ENCODE peak calls at places on chromosomes 3 and 15, in nine cellular contexts. G is stomach, J is transverse colon, Z is A549, S is ovary, O is HepG2, Q is right lobe of liver, L is heart left ventricle, X is Peyer's patch. B is an unnamed sample.

GRCh38 chr3:12299026-12299425 is 10.2 kb downstream of the PPARG start:
- DNase-seq in G (no peak), J (no peak), Z (no peak), S (no peak), O (no peak), Q (no peak), L (no peak), X (no peak), B (no peak)

GRCh38 chr15:31268911-31269784 is 57.5 kb upstream of the KLF13 start:
- DNase-seq in G (peak), J (peak), Z (no peak), S (peak), O (no peak), Q (no peak), L (no peak), X (no peak), B (peak)

GRCh38 chr3:112425858-112426750 is 73.2 kb downstream of the BTLA start:
- DNase-seq in G (no peak), J (no peak), Z (no peak), S (no peak), O (no peak), Q (no peak), L (no peak), X (no peak), B (no peak)

GRCh38 chr15:74302821-74303359 is 64.6 kb downstream of the CYP11A1 start:
- DNase-seq in G (peak), J (peak), Z (peak), S (peak), O (peak), Q (peak), L (no peak), X (no peak), B (no peak)

GRCh38 chr3:117547956-117548550 is 838.5 kb downstream of the TUSC7 start:
- DNase-seq in G (no peak), J (no peak), Z (peak), S (no peak), O (no peak), Q (no peak), L (no peak), X (no peak), B (no peak)

GRCh38 chr3:101852983-101853382 is 3.7 kb downstream of the NFKBIZ start:
- DNase-seq in G (no peak), J (no peak), Z (no peak), S (no peak), O (no peak), Q (no peak), L (no peak), X (no peak), B (no peak)

GRCh38 chr3:25090869-25091453 is 337.1 kb upstream of the RARB start:
- DNase-seq in G (no peak), J (no peak), Z (no peak), S (no peak), O (no peak), Q (no peak), L (no peak), X (no peak), B (no peak)

GRCh38 chr3:44984335-44984734 is 8.3 kb downstream of the EXOSC7 start:
- DNase-seq in G (no peak), J (no peak), Z (no peak), S (no peak), O (no peak), Q (no peak), L (no peak), X (no peak), B (no peak)

GRCh38 chr3:58299839-58300516 is 6.1 kb upstream of the RPP14 start:
- DNase-seq in G (no peak), J (no peak), Z (peak), S (no peak), O (peak), Q (no peak), L (no peak), X (no peak), B (no peak)

GRCh38 chr3:10550705-10551104 is 45.3 kb upstream of the ATP2B2 start:
- DNase-seq in G (no peak), J (no peak), Z (no peak), S (no peak), O (no peak), Q (no peak), L (peak), X (no peak), B (no peak)

GRCh38 chr15:89409184-89409992 is 74.8 kb upstream of the POLG start:
- DNase-seq in G (no peak), J (no peak), Z (no peak), S (no peak), O (no peak), Q (no peak), L (no peak), X (no peak), B (no peak)

GRCh38 chr15:23897091-23897490 is 210.0 kb upstream of the NDN start:
- DNase-seq in G (no peak), J (no peak), Z (no peak), S (no peak), O (no peak), Q (no peak), L (no peak), X (no peak), B (no peak)

GRCh38 chr3:28286595-28286994 is 45.2 kb downstream of the CMC1 start:
- DNase-seq in G (no peak), J (no peak), Z (peak), S (no peak), O (peak), Q (no peak), L (no peak), X (no peak), B (no peak)

GRCh38 chr15:68412218-68412617 is 19.7 kb downstream of the ITGA11 start:
- DNase-seq in G (no peak), J (no peak), Z (no peak), S (no peak), O (no peak), Q (no peak), L (no peak), X (no peak), B (peak)

GRCh38 chr3:193960485-193961172 is 175.3 kb upstream of the HES1 start:
- DNase-seq in G (no peak), J (peak), Z (no peak), S (no peak), O (no peak), Q (no peak), L (peak), X (no peak), B (no peak)

GRCh38 chr3:77059354-77059753 is 19.5 kb downstream of the ROBO2 start:
- DNase-seq in G (no peak), J (no peak), Z (no peak), S (no peak), O (no peak), Q (no peak), L (no peak), X (no peak), B (no peak)

GRCh38 chr15:63971427-63971805 is 74.9 kb downstream of the DAPK2 start:
- DNase-seq in G (no peak), J (peak), Z (no peak), S (no peak), O (no peak), Q (no peak), L (no peak), X (peak), B (no peak)

GRCh38 chr3:177330771-177331170 is 133.5 kb upstream of the TBL1XR1 start:
- DNase-seq in G (no peak), J (no peak), Z (no peak), S (no peak), O (no peak), Q (no peak), L (no peak), X (no peak), B (no peak)

GRCh38 chr3:174667386-174667785 is 191.7 kb upstream of the NAALADL2 start:
- DNase-seq in G (no peak), J (no peak), Z (no peak), S (no peak), O (no peak), Q (no peak), L (no peak), X (no peak), B (no peak)

GRCh38 chr3:76097588-76097975 is 312.2 kb upstream of the ZNF717 start:
- DNase-seq in G (no peak), J (no peak), Z (no peak), S (no peak), O (no peak), Q (no peak), L (no peak), X (no peak), B (no peak)

GRCh38 chr3:139764936-139765335 is 87.2 kb upstream of the NMNAT3 start:
- DNase-seq in G (no peak), J (no peak), Z (no peak), S (no peak), O (no peak), Q (no peak), L (no peak), X (no peak), B (no peak)

GRCh38 chr3:106829206-106829605 is 548.0 kb upstream of the CCDC54 start:
- DNase-seq in G (no peak), J (no peak), Z (no peak), S (no peak), O (no peak), Q (no peak), L (no peak), X (no peak), B (no peak)

GRCh38 chr15:52071570-52071969 is 41.0 kb downstream of the BCL2L10 start:
- DNase-seq in G (peak), J (peak), Z (no peak), S (no peak), O (peak), Q (peak), L (no peak), X (no peak), B (no peak)

GRCh38 chr3:102979682-102980378 is 545.0 kb downstream of the ZPLD1 start:
- DNase-seq in G (peak), J (peak), Z (peak), S (peak), O (no peak), Q (peak), L (peak), X (peak), B (no peak)

GRCh38 chr3:127951276-127951675 is 36.2 kb downstream of the KBTBD12 start:
- DNase-seq in G (no peak), J (no peak), Z (no peak), S (no peak), O (no peak), Q (no peak), L (peak), X (no peak), B (no peak)

GRCh38 chr3:44981220-44981619 is 5.2 kb downstream of the EXOSC7 start:
- DNase-seq in G (no peak), J (no peak), Z (no peak), S (no peak), O (no peak), Q (no peak), L (no peak), X (no peak), B (no peak)

GRCh38 chr3:42830437-42831320 is 21.4 kb downstream of the ACKR2 start:
- DNase-seq in G (no peak), J (no peak), Z (peak), S (no peak), O (peak), Q (no peak), L (no peak), X (no peak), B (no peak)

GRCh38 chr15:85589873-85590272 is 204.9 kb downstream of the KLHL25 start:
- DNase-seq in G (no peak), J (no peak), Z (peak), S (no peak), O (peak), Q (no peak), L (no peak), X (no peak), B (no peak)

GRCh38 chr3:66037330-66037985 is 1.3 kb downstream of the MAGI1 start:
- DNase-seq in G (peak), J (peak), Z (peak), S (peak), O (peak), Q (peak), L (peak), X (no peak), B (no peak)

GRCh38 chr3:140898340-140899180 is 43.1 kb upstream of the SLC25A36 start:
- DNase-seq in G (no peak), J (no peak), Z (peak), S (no peak), O (peak), Q (no peak), L (no peak), X (no peak), B (no peak)

GRCh38 chr3:124879395-124879723 is 7.8 kb downstream of the ITGB5 start:
- DNase-seq in G (no peak), J (no peak), Z (no peak), S (no peak), O (no peak), Q (no peak), L (no peak), X (no peak), B (no peak)

GRCh38 chr3:23650371-23651140 is 155.2 kb upstream of the UBE2E1 start:
- DNase-seq in G (no peak), J (no peak), Z (peak), S (no peak), O (no peak), Q (no peak), L (no peak), X (no peak), B (no peak)

GRCh38 chr3:124504332-124505059 is 225.8 kb upstream of the UMPS start:
- DNase-seq in G (no peak), J (no peak), Z (no peak), S (no peak), O (no peak), Q (no peak), L (peak), X (no peak), B (no peak)

GRCh38 chr3:183539821-183540220 is 15.7 kb downstream of the KLHL6 start:
- DNase-seq in G (no peak), J (no peak), Z (no peak), S (no peak), O (no peak), Q (no peak), L (no peak), X (no peak), B (no peak)

GRCh38 chr3:11603628-11604027 is 40.1 kb downstream of the VGLL4 start:
- DNase-seq in G (no peak), J (no peak), Z (peak), S (peak), O (no peak), Q (no peak), L (peak), X (no peak), B (no peak)

GRCh38 chr3:160163259-160163878 is 61.9 kb upstream of the C3orf80 start:
- DNase-seq in G (no peak), J (no peak), Z (peak), S (no peak), O (peak), Q (no peak), L (no peak), X (no peak), B (no peak)
- TF ChIP-seq CTCF in G (peak), J (peak), Z (peak), S (no peak), O (peak), Q (peak), L (peak), X (peak), B (no peak)

DNA sequence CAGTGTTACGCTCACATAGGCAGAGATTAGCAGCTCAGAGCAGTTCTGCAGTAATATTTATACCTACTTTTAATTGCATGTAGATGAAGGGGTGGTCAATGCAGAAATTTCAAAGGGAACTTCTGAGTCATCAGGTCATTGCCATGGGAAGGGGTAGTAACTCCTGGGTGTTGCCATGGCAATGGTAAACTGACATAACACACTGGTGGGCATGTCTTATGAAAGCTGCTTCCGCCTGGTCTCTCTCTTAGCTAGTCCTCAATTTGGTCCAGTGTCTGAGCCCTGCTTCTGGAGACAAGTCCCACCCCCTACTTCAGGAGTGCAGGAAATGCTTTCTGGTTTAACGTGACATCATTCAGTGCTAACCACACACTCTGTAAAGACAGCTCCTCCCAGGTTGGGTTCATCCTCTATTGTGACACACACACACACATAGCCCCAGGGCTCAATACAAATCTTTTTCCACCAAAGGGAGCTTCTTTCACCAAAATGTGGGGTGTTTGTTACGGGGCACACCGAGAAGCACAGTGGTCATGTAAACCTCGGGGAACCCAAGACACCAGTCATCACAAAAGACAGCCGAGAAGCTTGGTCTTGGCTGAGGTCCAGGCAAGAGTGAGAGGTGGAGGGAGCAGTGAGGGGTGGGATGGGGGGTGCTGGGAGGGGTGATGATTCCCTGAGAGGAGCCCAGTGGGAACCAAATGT is 74.5 kb downstream of the TLE3 start:
- DNase-seq in G (no peak), J (no peak), Z (peak), S (no peak), O (no peak), Q (no peak), L (no peak), X (peak), B (peak)
- H3K4me3 ChIP-seq in G (no peak), J (no peak), Z (no peak), S (no peak), O (no peak), Q (no peak), L (no peak), X (no peak), B (no peak)

GRCh38 chr15:34365836-34366235 is 1.2 kb downstream of the LPCAT4 start:
- DNase-seq in G (no peak), J (no peak), Z (no peak), S (no peak), O (no peak), Q (no peak), L (no peak), X (no peak), B (no peak)

GRCh38 chr15:34366271-34367043 is 539 bp downstream of the LPCAT4 start:
- DNase-seq in G (peak), J (peak), Z (peak), S (peak), O (peak), Q (peak), L (peak), X (peak), B (peak)

GRCh38 chr15:34365073-34365825 is 1.7 kb downstream of the LPCAT4 start:
- DNase-seq in G (no peak), J (no peak), Z (no peak), S (no peak), O (no peak), Q (no peak), L (peak), X (no peak), B (no peak)

GRCh38 chr15:34370129-34370528 is 3.1 kb upstream of the LPCAT4 start:
- DNase-seq in G (no peak), J (no peak), Z (no peak), S (no peak), O (no peak), Q (no peak), L (no peak), X (no peak), B (no peak)

DNA sequence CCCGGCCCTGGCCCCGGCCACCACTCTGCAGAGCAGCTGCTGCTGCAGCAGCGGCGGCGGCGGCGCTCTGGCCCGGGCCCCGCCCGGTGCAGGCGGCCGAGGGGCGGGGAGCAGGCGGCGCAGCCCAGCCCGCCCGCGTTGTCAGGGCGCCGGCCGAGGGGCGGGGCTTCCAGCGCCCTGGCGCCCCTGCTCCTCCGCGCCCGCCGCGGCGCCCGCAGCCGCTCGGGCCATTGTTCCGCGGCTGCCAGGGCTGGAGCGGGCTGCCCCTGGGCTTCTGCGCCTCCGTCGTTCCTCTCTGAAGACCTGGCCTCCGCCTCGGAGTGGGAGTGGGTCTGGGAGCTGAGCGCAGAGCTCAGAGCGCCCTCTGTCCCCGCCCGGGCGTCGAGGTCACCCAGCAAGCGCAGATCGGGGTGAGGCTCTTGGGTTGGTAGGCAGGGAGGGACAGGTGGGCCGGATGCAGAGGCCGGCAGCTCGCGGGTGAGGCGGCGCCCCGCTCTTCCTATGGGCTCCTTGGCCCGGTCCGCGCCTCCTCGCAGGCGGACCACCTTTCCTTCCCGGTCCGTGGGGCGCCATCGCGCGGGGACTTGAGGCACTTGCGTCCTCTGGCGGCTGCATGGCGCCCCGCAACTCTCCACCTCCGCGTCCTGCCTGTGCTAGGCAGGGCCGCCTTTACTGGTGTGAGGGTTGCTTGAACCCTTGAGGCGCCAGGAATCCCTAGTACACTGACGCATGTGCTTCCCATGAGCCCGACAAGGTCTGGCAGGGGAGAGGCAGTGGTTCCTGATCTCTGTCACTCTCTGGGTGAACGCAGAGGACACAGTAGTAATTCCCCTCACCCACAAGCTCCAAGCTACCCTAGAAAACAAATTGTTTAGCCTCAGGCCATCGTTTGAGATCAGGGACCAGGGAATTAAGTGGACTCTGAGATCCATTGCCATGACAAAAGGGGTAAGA is at the start of gene LPCAT4:
- DNase-seq in G (peak), J (peak), Z (peak), S (peak), O (peak), Q (peak), L (peak), X (peak), B (peak)
- TF ChIP-seq POLR2A in G (no peak), J (peak), Z (peak), S (peak), O (peak), Q (peak), L (no peak), X (peak), B (no peak)

GRCh38 chr3:29329986-29330514 is 49.2 kb downstream of the RBMS3 start:
- DNase-seq in G (no peak), J (no peak), Z (peak), S (no peak), O (no peak), Q (no peak), L (no peak), X (no peak), B (no peak)

GRCh38 chr3:29334652-29335189 is 53.9 kb downstream of the RBMS3 start:
- DNase-seq in G (no peak), J (no peak), Z (no peak), S (no peak), O (no peak), Q (no peak), L (no peak), X (no peak), B (no peak)

GRCh38 chr3:29333520-29333919 is 52.6 kb downstream of the RBMS3 start:
- DNase-seq in G (no peak), J (no peak), Z (no peak), S (no peak), O (no peak), Q (no peak), L (no peak), X (no peak), B (no peak)

GRCh38 chr3:29331035-29331434 is 50.2 kb downstream of the RBMS3 start:
- DNase-seq in G (no peak), J (no peak), Z (no peak), S (no peak), O (no peak), Q (no peak), L (no peak), X (no peak), B (no peak)

DNA sequence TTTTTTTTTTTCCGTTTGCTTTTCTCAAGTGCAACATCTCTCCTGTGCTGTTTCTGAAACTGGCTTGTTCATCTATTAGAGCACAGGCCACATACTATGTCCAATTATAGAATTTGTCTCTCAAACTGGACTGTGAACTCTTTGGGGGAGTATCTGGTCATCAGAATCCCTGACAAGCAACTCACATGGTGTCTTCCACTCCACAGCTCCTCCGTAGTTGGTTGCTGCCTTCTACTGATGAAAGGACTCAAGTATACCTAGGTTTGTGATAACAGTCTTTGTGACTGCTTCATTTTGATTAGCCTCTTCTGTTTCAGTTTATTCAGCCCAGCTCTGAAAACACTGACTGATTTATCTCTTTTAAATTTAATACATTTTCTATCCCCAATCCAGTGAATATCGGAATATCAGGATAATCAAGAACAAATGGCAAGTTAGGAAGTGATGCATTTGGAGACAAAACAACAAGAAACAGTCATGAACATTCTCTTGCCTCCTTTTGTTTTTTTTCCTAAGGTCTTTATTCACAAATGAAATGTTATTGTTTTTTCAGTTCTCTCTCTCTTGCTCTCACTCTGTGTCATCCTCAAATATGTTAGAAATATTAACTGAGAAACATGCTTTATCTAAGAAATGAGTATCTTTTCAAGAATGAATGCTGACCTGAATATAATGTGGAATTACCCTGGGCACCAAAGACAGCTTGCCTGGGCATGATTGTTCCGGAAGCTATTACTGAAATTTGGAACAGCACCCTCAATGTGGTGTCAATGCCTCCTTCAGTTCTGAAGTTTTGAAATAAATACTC is 51.2 kb downstream of the RBMS3 start:
- DNase-seq in G (no peak), J (no peak), Z (peak), S (no peak), O (no peak), Q (no peak), L (no peak), X (no peak), B (no peak)
- TF ChIP-seq CTCF in G (no peak), J (no peak), Z (no peak), S (no peak), O (no peak), Q (no peak), L (no peak), X (no peak), B (no peak)